ENCODE peak calls at places on chromosomes 16 and 17, in eight cellular contexts. One of them, this sample, is unnamed. For H3K36me3, the result is how much of the 10 kb centered on the place peaks cover.

GRCh38 chr17:20999044-20999573 is 43.7 kb downstream of the USP22 start:
- DNase-seq in CD8-positive, alpha-beta T cell: no peak
- DNase-seq in DND-41: no peak
- DNase-seq in lower lobe of right lung: no peak
- DNase-seq in heart left ventricle: no peak
- DNase-seq in ovary: peak
- DNase-seq in HepG2: no peak
- DNase-seq in OCI-LY7: no peak
- DNase-seq in this sample: no peak

GRCh38 chr16:56198044-56198754 is 6.9 kb downstream of the GNAO1 start:
- DNase-seq in CD8-positive, alpha-beta T cell: no peak
- DNase-seq in DND-41: peak
- DNase-seq in lower lobe of right lung: no peak
- DNase-seq in heart left ventricle: no peak
- DNase-seq in ovary: no peak
- DNase-seq in HepG2: no peak
- DNase-seq in OCI-LY7: no peak
- DNase-seq in this sample: no peak

GRCh38 chr17:46831573-46832305 is 13.2 kb upstream of the WNT3 start:
- DNase-seq in CD8-positive, alpha-beta T cell: no peak
- DNase-seq in DND-41: no peak
- DNase-seq in lower lobe of right lung: peak
- DNase-seq in heart left ventricle: no peak
- DNase-seq in ovary: no peak
- DNase-seq in HepG2: no peak
- DNase-seq in OCI-LY7: no peak
- DNase-seq in this sample: no peak

GRCh38 chr17:4479982-4480751 is 18.5 kb upstream of the SPNS2 start:
- DNase-seq in CD8-positive, alpha-beta T cell: no peak
- DNase-seq in DND-41: peak
- DNase-seq in lower lobe of right lung: no peak
- DNase-seq in heart left ventricle: no peak
- DNase-seq in ovary: no peak
- DNase-seq in HepG2: no peak
- DNase-seq in OCI-LY7: no peak
- DNase-seq in this sample: no peak

GRCh38 chr17:4950075-4950756 is 703 bp upstream of the ENO3 start:
- DNase-seq in CD8-positive, alpha-beta T cell: no peak
- DNase-seq in DND-41: peak
- DNase-seq in lower lobe of right lung: peak
- DNase-seq in heart left ventricle: peak
- DNase-seq in ovary: peak
- DNase-seq in HepG2: peak
- DNase-seq in OCI-LY7: peak
- DNase-seq in this sample: no peak

GRCh38 chr17:40173091-40173777 is 4.0 kb upstream of the RAPGEFL1 start:
- DNase-seq in CD8-positive, alpha-beta T cell: no peak
- DNase-seq in DND-41: no peak
- DNase-seq in lower lobe of right lung: no peak
- DNase-seq in heart left ventricle: no peak
- DNase-seq in ovary: no peak
- DNase-seq in HepG2: peak
- DNase-seq in OCI-LY7: no peak
- DNase-seq in this sample: no peak

GRCh38 chr16:4319454-4319853 is 3.6 kb downstream of the GLIS2 start:
- DNase-seq in CD8-positive, alpha-beta T cell: peak
- DNase-seq in DND-41: peak
- DNase-seq in lower lobe of right lung: no peak
- DNase-seq in heart left ventricle: no peak
- DNase-seq in ovary: peak
- DNase-seq in HepG2: no peak
- DNase-seq in OCI-LY7: peak
- DNase-seq in this sample: peak

GRCh38 chr16:23114131-23114904 is 34.9 kb downstream of the USP31 start:
- DNase-seq in CD8-positive, alpha-beta T cell: no peak
- DNase-seq in DND-41: no peak
- DNase-seq in lower lobe of right lung: no peak
- DNase-seq in heart left ventricle: no peak
- DNase-seq in ovary: no peak
- DNase-seq in HepG2: no peak
- DNase-seq in OCI-LY7: no peak
- DNase-seq in this sample: no peak

GRCh38 chr16:87550510-87550961 is 51.8 kb upstream of the JPH3 start:
- DNase-seq in CD8-positive, alpha-beta T cell: peak
- DNase-seq in DND-41: peak
- DNase-seq in lower lobe of right lung: peak
- DNase-seq in heart left ventricle: peak
- DNase-seq in ovary: peak
- DNase-seq in HepG2: no peak
- DNase-seq in OCI-LY7: peak
- DNase-seq in this sample: peak

GRCh38 chr17:80800775-80801391 is 190.8 kb upstream of the CHMP6 start:
- DNase-seq in CD8-positive, alpha-beta T cell: no peak
- DNase-seq in DND-41: no peak
- DNase-seq in lower lobe of right lung: no peak
- DNase-seq in heart left ventricle: no peak
- DNase-seq in ovary: no peak
- DNase-seq in HepG2: no peak
- DNase-seq in OCI-LY7: no peak
- DNase-seq in this sample: no peak

GRCh38 chr16:73101568-73101967 is 53.6 kb upstream of the ZFHX3 start:
- DNase-seq in CD8-positive, alpha-beta T cell: no peak
- DNase-seq in DND-41: no peak
- DNase-seq in lower lobe of right lung: no peak
- DNase-seq in heart left ventricle: no peak
- DNase-seq in ovary: no peak
- DNase-seq in HepG2: no peak
- DNase-seq in OCI-LY7: no peak
- DNase-seq in this sample: no peak

GRCh38 chr17:57644311-57644710 is 100.8 kb downstream of the CCDC182 start:
- DNase-seq in CD8-positive, alpha-beta T cell: no peak
- DNase-seq in DND-41: no peak
- DNase-seq in lower lobe of right lung: no peak
- DNase-seq in heart left ventricle: no peak
- DNase-seq in ovary: no peak
- DNase-seq in HepG2: no peak
- DNase-seq in OCI-LY7: no peak
- DNase-seq in this sample: no peak

GRCh38 chr17:20993863-20994778 is 48.7 kb downstream of the USP22 start:
- DNase-seq in CD8-positive, alpha-beta T cell: no peak
- DNase-seq in DND-41: no peak
- DNase-seq in lower lobe of right lung: peak
- DNase-seq in heart left ventricle: no peak
- DNase-seq in ovary: no peak
- DNase-seq in HepG2: no peak
- DNase-seq in OCI-LY7: no peak
- DNase-seq in this sample: no peak

GRCh38 chr17:78237403-78238012 is 6.1 kb downstream of the TMEM235 start:
- DNase-seq in CD8-positive, alpha-beta T cell: no peak
- DNase-seq in DND-41: no peak
- DNase-seq in lower lobe of right lung: no peak
- DNase-seq in heart left ventricle: no peak
- DNase-seq in ovary: peak
- DNase-seq in HepG2: no peak
- DNase-seq in OCI-LY7: peak
- DNase-seq in this sample: no peak

GRCh38 chr17:12627177-12627629 is 38.5 kb upstream of the MYOCD start:
- DNase-seq in CD8-positive, alpha-beta T cell: no peak
- DNase-seq in DND-41: no peak
- DNase-seq in lower lobe of right lung: no peak
- DNase-seq in heart left ventricle: peak
- DNase-seq in ovary: peak
- DNase-seq in HepG2: peak
- DNase-seq in OCI-LY7: no peak
- DNase-seq in this sample: no peak

GRCh38 chr17:67449885-67450755 is 73.0 kb downstream of the PITPNC1 start:
- DNase-seq in CD8-positive, alpha-beta T cell: no peak
- DNase-seq in DND-41: no peak
- DNase-seq in lower lobe of right lung: no peak
- DNase-seq in heart left ventricle: no peak
- DNase-seq in ovary: no peak
- DNase-seq in HepG2: no peak
- DNase-seq in OCI-LY7: no peak
- DNase-seq in this sample: no peak

GRCh38 chr17:79739148-79740062 is 8.7 kb downstream of the ENPP7 start:
- DNase-seq in CD8-positive, alpha-beta T cell: no peak
- DNase-seq in DND-41: no peak
- DNase-seq in lower lobe of right lung: no peak
- DNase-seq in heart left ventricle: no peak
- DNase-seq in ovary: no peak
- DNase-seq in HepG2: peak
- DNase-seq in OCI-LY7: no peak
- DNase-seq in this sample: no peak

DNA sequence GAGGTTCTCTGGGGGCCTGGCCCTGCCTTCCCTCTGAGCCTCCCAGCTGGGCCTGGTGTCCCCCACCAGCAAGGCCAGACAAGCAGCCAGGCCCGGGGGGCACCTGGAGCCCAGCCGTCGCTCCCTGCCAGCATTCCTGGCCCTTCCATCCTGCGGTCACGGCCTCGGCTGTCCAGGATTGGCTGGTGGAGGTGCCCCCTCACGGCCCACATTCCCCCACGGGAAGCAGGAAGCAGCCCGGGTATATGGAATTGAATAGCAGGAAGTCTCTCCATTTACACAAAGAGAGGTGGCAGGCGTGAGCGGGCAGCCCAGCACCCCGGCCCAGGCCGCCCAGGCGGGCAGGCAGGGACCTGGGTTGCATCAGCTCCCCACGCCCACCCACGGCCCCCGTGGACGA is 14.5 kb downstream of the TRAF7 start:
- DNase-seq in CD8-positive, alpha-beta T cell: no peak
- DNase-seq in DND-41: no peak
- DNase-seq in lower lobe of right lung: no peak
- DNase-seq in heart left ventricle: no peak
- DNase-seq in ovary: no peak
- DNase-seq in HepG2: no peak
- DNase-seq in OCI-LY7: no peak
- DNase-seq in this sample: no peak
- H3K4me3 ChIP-seq in CD8-positive, alpha-beta T cell: no peak
- H3K4me3 ChIP-seq in DND-41: no peak
- H3K4me3 ChIP-seq in lower lobe of right lung: peak
- H3K4me3 ChIP-seq in heart left ventricle: peak
- H3K4me3 ChIP-seq in ovary: no peak
- H3K4me3 ChIP-seq in HepG2: no peak
- H3K4me3 ChIP-seq in OCI-LY7: no peak
- H3K4me3 ChIP-seq in this sample: no peak

GRCh38 chr16:83940630-83941378 is 12.2 kb upstream of the OSGIN1 start:
- DNase-seq in CD8-positive, alpha-beta T cell: no peak
- DNase-seq in DND-41: no peak
- DNase-seq in lower lobe of right lung: no peak
- DNase-seq in heart left ventricle: no peak
- DNase-seq in ovary: no peak
- DNase-seq in HepG2: no peak
- DNase-seq in OCI-LY7: no peak
- DNase-seq in this sample: no peak

GRCh38 chr16:83940157-83940556 is 12.9 kb upstream of the OSGIN1 start:
- DNase-seq in CD8-positive, alpha-beta T cell: no peak
- DNase-seq in DND-41: no peak
- DNase-seq in lower lobe of right lung: no peak
- DNase-seq in heart left ventricle: no peak
- DNase-seq in ovary: no peak
- DNase-seq in HepG2: no peak
- DNase-seq in OCI-LY7: no peak
- DNase-seq in this sample: no peak

GRCh38 chr16:83937267-83937666 is 15.8 kb upstream of the OSGIN1 start:
- DNase-seq in CD8-positive, alpha-beta T cell: no peak
- DNase-seq in DND-41: no peak
- DNase-seq in lower lobe of right lung: no peak
- DNase-seq in heart left ventricle: no peak
- DNase-seq in ovary: no peak
- DNase-seq in HepG2: no peak
- DNase-seq in OCI-LY7: no peak
- DNase-seq in this sample: no peak

GRCh38 chr16:83937922-83938875 is 14.8 kb upstream of the OSGIN1 start:
- DNase-seq in CD8-positive, alpha-beta T cell: no peak
- DNase-seq in DND-41: no peak
- DNase-seq in lower lobe of right lung: no peak
- DNase-seq in heart left ventricle: no peak
- DNase-seq in ovary: no peak
- DNase-seq in HepG2: peak
- DNase-seq in OCI-LY7: no peak
- DNase-seq in this sample: no peak

GRCh38 chr16:83939266-83939856 is 13.7 kb upstream of the OSGIN1 start:
- DNase-seq in CD8-positive, alpha-beta T cell: no peak
- DNase-seq in DND-41: no peak
- DNase-seq in lower lobe of right lung: no peak
- DNase-seq in heart left ventricle: no peak
- DNase-seq in ovary: no peak
- DNase-seq in HepG2: no peak
- DNase-seq in OCI-LY7: no peak
- DNase-seq in this sample: no peak
- TF ChIP-seq CTCF in CD8-positive, alpha-beta T cell: no peak
- TF ChIP-seq CTCF in DND-41: no peak
- TF ChIP-seq CTCF in lower lobe of right lung: no peak
- TF ChIP-seq CTCF in heart left ventricle: no peak
- TF ChIP-seq CTCF in ovary: no peak
- TF ChIP-seq CTCF in HepG2: no peak
- TF ChIP-seq CTCF in OCI-LY7: no peak
- TF ChIP-seq CTCF in this sample: no peak

GRCh38 chr16:66251406-66252160 is 114.9 kb upstream of the CDH5 start:
- DNase-seq in CD8-positive, alpha-beta T cell: no peak
- DNase-seq in DND-41: no peak
- DNase-seq in lower lobe of right lung: no peak
- DNase-seq in heart left ventricle: no peak
- DNase-seq in ovary: no peak
- DNase-seq in HepG2: no peak
- DNase-seq in OCI-LY7: no peak
- DNase-seq in this sample: no peak
- H3K36me3 ChIP-seq in CD8-positive, alpha-beta T cell: under half
- H3K36me3 ChIP-seq in DND-41: under half
- H3K36me3 ChIP-seq in lower lobe of right lung: under half
- H3K36me3 ChIP-seq in heart left ventricle: under half
- H3K36me3 ChIP-seq in ovary: under half
- H3K36me3 ChIP-seq in HepG2: under half
- H3K36me3 ChIP-seq in OCI-LY7: under half
- H3K36me3 ChIP-seq in this sample: under half

DNA sequence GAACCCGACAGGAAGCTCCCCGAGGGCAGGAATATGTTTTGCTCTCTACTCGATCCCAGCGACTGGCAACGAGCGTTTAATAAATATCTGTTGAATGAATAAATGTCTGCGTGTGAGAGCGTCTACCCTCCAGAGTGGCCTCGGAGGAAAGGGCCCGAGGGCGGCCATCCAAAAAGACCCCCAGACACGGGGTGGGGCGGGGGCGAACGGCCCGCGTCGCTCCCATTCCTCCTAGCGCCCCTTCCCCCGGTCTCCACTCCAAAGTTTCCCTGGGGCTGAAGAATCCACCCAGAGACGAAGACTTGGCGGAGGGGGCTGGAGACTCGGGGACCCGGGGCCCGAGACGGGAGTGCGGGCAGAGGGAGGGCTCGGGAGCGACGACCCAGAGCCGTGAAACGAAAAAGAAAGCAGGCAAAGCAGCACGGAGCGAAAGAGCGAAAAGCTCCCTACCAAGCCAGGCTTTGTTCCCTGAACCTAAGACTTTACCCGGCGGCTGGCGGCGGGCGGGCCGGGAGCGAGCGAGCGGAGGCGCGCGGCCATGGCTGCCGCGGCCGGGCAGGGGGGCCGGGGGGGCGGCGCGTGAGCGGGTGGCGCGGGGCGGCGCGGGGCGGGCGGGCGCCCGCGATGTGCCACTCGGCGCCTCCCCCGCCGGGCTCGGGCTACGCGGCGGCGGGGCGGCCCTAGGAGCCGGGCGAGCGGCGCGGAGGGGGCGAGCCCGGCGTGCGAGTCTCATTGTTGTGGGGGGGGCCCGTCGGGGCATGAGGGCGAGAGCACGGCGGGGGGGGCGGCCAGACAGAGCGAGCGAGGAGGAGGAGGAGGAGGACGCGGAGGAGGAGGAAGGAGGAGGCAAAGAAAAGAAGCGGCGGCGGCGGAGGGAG is at the start of gene MLLT6:
- DNase-seq in CD8-positive, alpha-beta T cell: peak
- DNase-seq in DND-41: peak
- DNase-seq in lower lobe of right lung: peak
- DNase-seq in heart left ventricle: peak
- DNase-seq in ovary: peak
- DNase-seq in HepG2: peak
- DNase-seq in OCI-LY7: peak
- DNase-seq in this sample: peak
- H3K4me3 ChIP-seq in CD8-positive, alpha-beta T cell: peak
- H3K4me3 ChIP-seq in DND-41: peak
- H3K4me3 ChIP-seq in lower lobe of right lung: peak
- H3K4me3 ChIP-seq in heart left ventricle: peak
- H3K4me3 ChIP-seq in ovary: peak
- H3K4me3 ChIP-seq in HepG2: peak
- H3K4me3 ChIP-seq in OCI-LY7: peak
- H3K4me3 ChIP-seq in this sample: peak